ENCODE peak calls at places on chromosomes 6 and 20, in eight cellular contexts. V is NCI-H1930; L is stomach; D is fibroblast of pulmonary artery; Q is Caki2; H is activated naive CD4-positive, alpha-beta T cell; S is EH; F is keratinocyte. U is an unnamed sample.
A peak's percentile ranks its signal among the peaks of the same experiment; 100 is the strongest.

GRCh38 chr6:18388252-18388651 is 1.1 kb downstream of the RNF144B start:
- DNase-seq in V (no peak), L (no peak), D (no peak), Q (no peak), H (no peak), S (peak; percentile 31), F (no peak), U (peak; percentile 22)

GRCh38 chr20:44014807-44015732 is 100.4 kb downstream of the TOX2 start:
- DNase-seq in V (no peak), L (no peak), D (peak; percentile 64), Q (no peak), H (no peak), S (no peak), F (no peak), U (peak; percentile 63)

GRCh38 chr6:109695468-109695867 is 4.4 kb downstream of the FIG4 start:
- DNase-seq in V (no peak), L (no peak), D (peak; percentile 25), Q (no peak), H (no peak), S (no peak), F (no peak), U (no peak)

GRCh38 chr20:38125157-38126056 is 39.7 kb downstream of the TGM2 start:
- DNase-seq in V (no peak), L (peak; percentile 95), D (peak; percentile 86), Q (peak; percentile 98), H (no peak), S (peak; percentile 60), F (no peak), U (peak; percentile 91)

GRCh38 chr6:159107451-159108260 is 61.5 kb upstream of the FNDC1 start:
- DNase-seq in V (no peak), L (peak; percentile 32), D (no peak), Q (no peak), H (peak; percentile 57), S (no peak), F (no peak), U (no peak)

GRCh38 chr6:9335470-9335869 is 900.1 kb upstream of the SLC35B3 start:
- DNase-seq in V (no peak), L (no peak), D (no peak), Q (no peak), H (no peak), S (no peak), F (no peak), U (peak; percentile 25)

GRCh38 chr20:47854687-47855212 is 69.5 kb upstream of the SULF2 start:
- DNase-seq in V (no peak), L (no peak), D (peak; percentile 79), Q (peak; percentile 53), H (no peak), S (peak; percentile 65), F (no peak), U (peak; percentile 60)

GRCh38 chr20:25009218-25010145 is 16.9 kb upstream of the APMAP start:
- DNase-seq in V (no peak), L (no peak), D (no peak), Q (no peak), H (no peak), S (peak; percentile 29), F (no peak), U (peak; percentile 45)

GRCh38 chr20:63493563-63494020 is 5.3 kb downstream of the EEF1A2 start:
- DNase-seq in V (no peak), L (no peak), D (no peak), Q (no peak), H (no peak), S (no peak), F (no peak), U (no peak)

GRCh38 chr6:145278163-145278807 is 457.0 kb downstream of the EPM2A start:
- DNase-seq in V (no peak), L (no peak), D (peak; percentile 16), Q (no peak), H (no peak), S (peak; percentile 76), F (no peak), U (peak; percentile 54)

GRCh38 chr6:33988121-33989015 is 157.5 kb downstream of the GRM4 start:
- DNase-seq in V (peak; percentile 30), L (peak; percentile 76), D (no peak), Q (no peak), H (no peak), S (no peak), F (no peak), U (no peak)

GRCh38 chr6:168877821-168878282 is 375.8 kb downstream of the THBS2 start:
- DNase-seq in V (no peak), L (peak; percentile 66), D (no peak), Q (peak; percentile 10), H (no peak), S (peak; percentile 20), F (no peak), U (peak; percentile 14)

GRCh38 chr6:99330159-99330558 is 19.3 kb downstream of the FAXC start:
- DNase-seq in V (peak; percentile 33), L (peak; percentile 43), D (peak; percentile 78), Q (peak; percentile 42), H (peak; percentile 6), S (peak; percentile 76), F (peak; percentile 52), U (peak; percentile 70)

GRCh38 chr6:144062757-144063156 is 32.6 kb downstream of the SF3B5 start:
- DNase-seq in V (no peak), L (no peak), D (no peak), Q (no peak), H (no peak), S (no peak), F (no peak), U (no peak)

GRCh38 chr6:131694832-131695426 is 6.3 kb downstream of the OR2A4 start:
- DNase-seq in V (peak; percentile 33), L (peak; percentile 42), D (peak; percentile 76), Q (peak; percentile 41), H (no peak), S (peak; percentile 79), F (no peak), U (peak; percentile 83)

GRCh38 chr20:62916703-62917476 is 9.4 kb downstream of the DIDO1 start:
- DNase-seq in V (no peak), L (no peak), D (no peak), Q (no peak), H (no peak), S (no peak), F (no peak), U (no peak)

GRCh38 chr20:51703446-51704287 is 64.5 kb downstream of the ATP9A start:
- DNase-seq in V (no peak), L (no peak), D (no peak), Q (peak; percentile 96), H (no peak), S (no peak), F (no peak), U (no peak)

GRCh38 chr6:7200598-7201443 is 93.1 kb downstream of the RREB1 start:
- DNase-seq in V (no peak), L (peak; percentile 90), D (no peak), Q (no peak), H (no peak), S (no peak), F (peak; percentile 58), U (no peak)

GRCh38 chr20:39057911-39058310 is 95.8 kb downstream of the DHX35 start:
- DNase-seq in V (no peak), L (no peak), D (no peak), Q (no peak), H (no peak), S (no peak), F (no peak), U (no peak)

GRCh38 chr6:6694825-6695710 is 106.5 kb downstream of the LY86 start:
- DNase-seq in V (no peak), L (peak; percentile 67), D (no peak), Q (no peak), H (no peak), S (no peak), F (no peak), U (no peak)

GRCh38 chr6:74100719-74101287 is 404.8 kb downstream of the CD109 start:
- DNase-seq in V (no peak), L (no peak), D (peak; percentile 21), Q (no peak), H (no peak), S (peak; percentile 28), F (no peak), U (no peak)

GRCh38 chr20:37907677-37908397 is 4.9 kb downstream of the VSTM2L start:
- DNase-seq in V (peak; percentile 46), L (no peak), D (peak; percentile 73), Q (no peak), H (no peak), S (peak; percentile 91), F (no peak), U (peak; percentile 97)

GRCh38 chr20:46757135-46757534 is 47.7 kb downstream of the SLC2A10 start:
- DNase-seq in V (no peak), L (no peak), D (no peak), Q (no peak), H (no peak), S (no peak), F (no peak), U (no peak)

GRCh38 chr6:113893866-113894265 is 36.7 kb downstream of the MARCKS start:
- DNase-seq in V (no peak), L (no peak), D (peak; percentile 56), Q (no peak), H (no peak), S (peak; percentile 41), F (no peak), U (peak; percentile 44)

GRCh38 chr6:99353126-99353525 is 3.7 kb upstream of the FAXC start:
- DNase-seq in V (no peak), L (no peak), D (peak; percentile 26), Q (no peak), H (no peak), S (peak; percentile 26), F (no peak), U (peak; percentile 40)

GRCh38 chr6:97059473-97059872 is 134.9 kb downstream of the KLHL32 start:
- DNase-seq in V (no peak), L (no peak), D (peak; percentile 63), Q (peak; percentile 25), H (no peak), S (peak; percentile 44), F (peak; percentile 2), U (peak; percentile 40)

GRCh38 chr6:148273962-148274752 is 68.5 kb upstream of the SASH1 start:
- DNase-seq in V (no peak), L (no peak), D (peak; percentile 38), Q (no peak), H (no peak), S (peak; percentile 52), F (no peak), U (no peak)

GRCh38 chr6:166615059-166615770 is 11.8 kb downstream of the RPS6KA2 start:
- DNase-seq in V (no peak), L (no peak), D (peak; percentile 37), Q (no peak), H (no peak), S (peak; percentile 67), F (no peak), U (peak; percentile 87)

GRCh38 chr6:1670711-1671462 is 61.2 kb downstream of the FOXC1 start:
- DNase-seq in V (no peak), L (no peak), D (no peak), Q (peak; percentile 83), H (no peak), S (peak; percentile 91), F (no peak), U (peak; percentile 62)

GRCh38 chr6:11143394-11144371 is 32.2 kb upstream of the ERVFRD-1 start:
- DNase-seq in V (no peak), L (peak; percentile 61), D (peak; percentile 92), Q (peak; percentile 81), H (no peak), S (peak; percentile 92), F (peak; percentile 97), U (peak; percentile 81)

GRCh38 chr20:25309395-25310267 is 61.7 kb downstream of the PYGB start:
- DNase-seq in V (no peak), L (peak; percentile 53), D (peak; percentile 50), Q (peak; percentile 98), H (no peak), S (peak; percentile 92), F (no peak), U (peak; percentile 76)

GRCh38 chr6:129929433-129929832 is 68.3 kb upstream of the TMEM244 start:
- DNase-seq in V (no peak), L (no peak), D (peak; percentile 89), Q (no peak), H (no peak), S (peak; percentile 79), F (peak; percentile 30), U (peak; percentile 59)

GRCh38 chr20:61558726-61559125 is 306.7 kb downstream of the CDH4 start:
- DNase-seq in V (no peak), L (no peak), D (no peak), Q (no peak), H (no peak), S (peak; percentile 52), F (no peak), U (peak; percentile 80)

GRCh38 chr6:103675807-103676406 is 1183.8 kb downstream of the HACE1 start:
- DNase-seq in V (no peak), L (no peak), D (peak; percentile 13), Q (peak; percentile 2), H (no peak), S (no peak), F (no peak), U (peak; percentile 27)